ENCODE peak calls at places on chromosomes 11 and 22, in five cellular contexts. One of them, this sample, is unnamed.

GRCh38 chr11:102323542-102324261 is 6.4 kb downstream of the BIRC3 start:
- DNase-seq in heart right ventricle: no peak
- DNase-seq in caudate nucleus: no peak
- DNase-seq in effector CD4-positive, alpha-beta T cell: no peak
- DNase-seq in HEK293T: no peak
- DNase-seq in this sample: no peak

GRCh38 chr22:20062043-20062765 is 17.8 kb upstream of the DGCR8 start:
- DNase-seq in heart right ventricle: no peak
- DNase-seq in caudate nucleus: no peak
- DNase-seq in effector CD4-positive, alpha-beta T cell: no peak
- DNase-seq in HEK293T: no peak
- DNase-seq in this sample: no peak

GRCh38 chr11:37984991-37985390 is 1387.0 kb upstream of the RAG2 start:
- DNase-seq in heart right ventricle: no peak
- DNase-seq in caudate nucleus: no peak
- DNase-seq in effector CD4-positive, alpha-beta T cell: no peak
- DNase-seq in HEK293T: no peak
- DNase-seq in this sample: no peak

GRCh38 chr11:115054541-115055538 is 376.5 kb downstream of the NXPE2 start:
- DNase-seq in heart right ventricle: peak
- DNase-seq in caudate nucleus: no peak
- DNase-seq in effector CD4-positive, alpha-beta T cell: no peak
- DNase-seq in HEK293T: no peak
- DNase-seq in this sample: peak

GRCh38 chr11:116421529-116422185 is 351.1 kb downstream of the BUD13 start:
- DNase-seq in heart right ventricle: no peak
- DNase-seq in caudate nucleus: no peak
- DNase-seq in effector CD4-positive, alpha-beta T cell: no peak
- DNase-seq in HEK293T: no peak
- DNase-seq in this sample: no peak

GRCh38 chr11:83680351-83680750 is 394.2 kb upstream of the CCDC90B start:
- DNase-seq in heart right ventricle: no peak
- DNase-seq in caudate nucleus: no peak
- DNase-seq in effector CD4-positive, alpha-beta T cell: no peak
- DNase-seq in HEK293T: no peak
- DNase-seq in this sample: no peak

GRCh38 chr11:99568808-99569207 is 548.1 kb downstream of the CNTN5 start:
- DNase-seq in heart right ventricle: no peak
- DNase-seq in caudate nucleus: no peak
- DNase-seq in effector CD4-positive, alpha-beta T cell: no peak
- DNase-seq in HEK293T: no peak
- DNase-seq in this sample: no peak

GRCh38 chr11:96155627-96156378 is 187.2 kb downstream of the MAML2 start:
- DNase-seq in heart right ventricle: peak
- DNase-seq in caudate nucleus: no peak
- DNase-seq in effector CD4-positive, alpha-beta T cell: no peak
- DNase-seq in HEK293T: peak
- DNase-seq in this sample: peak

GRCh38 chr11:65290448-65291165 is 24.1 kb upstream of the CDC42EP2 start:
- DNase-seq in heart right ventricle: peak
- DNase-seq in caudate nucleus: peak
- DNase-seq in effector CD4-positive, alpha-beta T cell: no peak
- DNase-seq in HEK293T: no peak
- DNase-seq in this sample: peak